ENCODE peak calls at places on chromosomes 7 and 10, in nine cellular contexts. B is hepatocyte, C is spleen, J is IMR-90, K is WERI-Rb-1, U is keratinocyte, R is H1, N is B cell, S is Caco-2. O is an unnamed sample.

GRCh38 chr10:50312464-50313437 is 61.4 kb upstream of the ASAH2 start:
- DNase-seq in B (no peak), C (no peak), J (peak; percentile 79), K (no peak), U (no peak), R (no peak), N (no peak), S (no peak), O (no peak)

GRCh38 chr7:150939052-150939810 is 38.9 kb downstream of the KCNH2 start:
- DNase-seq in B (no peak), C (no peak), J (no peak), K (peak; percentile 69), U (no peak), R (no peak), N (no peak), S (no peak), O (no peak)

GRCh38 chr7:36726806-36727503 is 2.7 kb upstream of the AOAH start:
- DNase-seq in B (no peak), C (no peak), J (no peak), K (no peak), U (no peak), R (no peak), N (no peak), S (no peak), O (no peak)

GRCh38 chr7:68014031-68014774 is 1017.6 kb downstream of the TYW1 start:
- DNase-seq in B (no peak), C (no peak), J (no peak), K (no peak), U (no peak), R (no peak), N (no peak), S (no peak), O (no peak)

GRCh38 chr7:128906766-128907559 is 3.5 kb downstream of the KCP start:
- DNase-seq in B (no peak), C (peak; percentile 57), J (no peak), K (no peak), U (no peak), R (no peak), N (no peak), S (no peak), O (no peak)

GRCh38 chr7:137818036-137818435 is 28.7 kb downstream of the DGKI start:
- DNase-seq in B (no peak), C (no peak), J (peak; percentile 67), K (no peak), U (no peak), R (no peak), N (no peak), S (no peak), O (no peak)

GRCh38 chr7:135943266-135943889 is 33.8 kb downstream of the MTPN start:
- DNase-seq in B (no peak), C (no peak), J (no peak), K (no peak), U (no peak), R (no peak), N (no peak), S (no peak), O (no peak)

GRCh38 chr10:80552151-80552646 is 14.5 kb downstream of the SH2D4B start:
- DNase-seq in B (peak; percentile 49), C (no peak), J (no peak), K (peak; percentile 32), U (no peak), R (no peak), N (no peak), S (no peak), O (peak; percentile 41)

GRCh38 chr10:75430000-75430763 is 1.2 kb upstream of the LRMDA start:
- DNase-seq in B (peak; percentile 57), C (peak; percentile 86), J (no peak), K (peak; percentile 70), U (no peak), R (no peak), N (no peak), S (peak; percentile 96), O (peak; percentile 25)

GRCh38 chr7:17721736-17722285 is 218.5 kb downstream of the SNX13 start:
- DNase-seq in B (no peak), C (no peak), J (no peak), K (no peak), U (no peak), R (no peak), N (no peak), S (no peak), O (no peak)

GRCh38 chr7:148588891-148589215 is 1.7 kb upstream of the C7orf33 start:
- DNase-seq in B (no peak), C (no peak), J (no peak), K (peak; percentile 65), U (no peak), R (no peak), N (no peak), S (no peak), O (peak; percentile 50)

GRCh38 chr10:133131053-133131452 is 29.0 kb upstream of the KNDC1 start:
- DNase-seq in B (no peak), C (peak; percentile 67), J (no peak), K (no peak), U (no peak), R (no peak), N (no peak), S (peak; percentile 42), O (peak; percentile 10)

GRCh38 chr7:123628829-123629228 is 26.8 kb upstream of the LMOD2 start:
- DNase-seq in B (no peak), C (no peak), J (no peak), K (no peak), U (no peak), R (no peak), N (no peak), S (no peak), O (no peak)

GRCh38 chr7:20170626-20171025 is 46.6 kb downstream of the MACC1 start:
- DNase-seq in B (no peak), C (no peak), J (peak; percentile 14), K (no peak), U (no peak), R (no peak), N (no peak), S (no peak), O (no peak)

GRCh38 chr7:20176552-20177242 is 40.5 kb downstream of the MACC1 start:
- DNase-seq in B (no peak), C (no peak), J (no peak), K (no peak), U (no peak), R (no peak), N (no peak), S (no peak), O (no peak)

GRCh38 chr7:20173828-20174227 is 43.4 kb downstream of the MACC1 start:
- DNase-seq in B (no peak), C (no peak), J (no peak), K (no peak), U (no peak), R (no peak), N (no peak), S (no peak), O (no peak)

DNA sequence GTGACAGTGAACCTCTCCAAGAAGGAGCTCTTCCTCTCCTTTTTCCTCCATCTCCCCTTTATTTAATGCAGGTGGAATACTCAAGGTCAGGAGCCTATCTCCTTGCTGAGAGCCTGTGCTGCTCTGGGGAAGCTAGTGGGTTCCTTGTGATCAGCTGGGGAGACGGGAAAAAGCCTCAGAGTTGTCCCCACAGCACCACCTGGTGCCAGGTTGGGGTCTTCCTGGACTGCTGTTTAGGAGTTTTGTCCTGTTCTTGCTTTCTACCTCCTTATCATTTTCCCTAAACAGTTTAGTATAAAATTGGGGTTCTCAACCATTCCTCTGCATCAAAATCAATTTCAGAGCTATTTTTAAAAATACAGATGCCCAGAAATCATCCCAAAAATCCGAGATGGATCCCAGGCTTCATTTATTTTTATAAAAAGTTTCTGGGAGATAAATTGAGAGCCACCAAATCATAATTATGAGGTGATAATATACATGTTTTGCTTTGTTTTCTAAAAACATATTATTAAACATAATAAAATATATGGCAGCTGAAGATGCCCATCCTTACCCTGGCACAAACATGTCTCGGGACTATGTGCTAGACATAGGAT is 44.3 kb downstream of the MACC1 start:
- DNase-seq in B (peak; percentile 76), C (no peak), J (peak; percentile 40), K (peak; percentile 70), U (no peak), R (peak; percentile 60), N (peak; percentile 24), S (peak; percentile 78), O (peak; percentile 75)
- TF ChIP-seq CTCF in B (peak; percentile 71), C (no peak), J (peak; percentile 37), K (peak; percentile 84), U (peak; percentile 65), R (peak; percentile 83), N (peak; percentile 43), S (peak; percentile 88), O (peak; percentile 46)

DNA sequence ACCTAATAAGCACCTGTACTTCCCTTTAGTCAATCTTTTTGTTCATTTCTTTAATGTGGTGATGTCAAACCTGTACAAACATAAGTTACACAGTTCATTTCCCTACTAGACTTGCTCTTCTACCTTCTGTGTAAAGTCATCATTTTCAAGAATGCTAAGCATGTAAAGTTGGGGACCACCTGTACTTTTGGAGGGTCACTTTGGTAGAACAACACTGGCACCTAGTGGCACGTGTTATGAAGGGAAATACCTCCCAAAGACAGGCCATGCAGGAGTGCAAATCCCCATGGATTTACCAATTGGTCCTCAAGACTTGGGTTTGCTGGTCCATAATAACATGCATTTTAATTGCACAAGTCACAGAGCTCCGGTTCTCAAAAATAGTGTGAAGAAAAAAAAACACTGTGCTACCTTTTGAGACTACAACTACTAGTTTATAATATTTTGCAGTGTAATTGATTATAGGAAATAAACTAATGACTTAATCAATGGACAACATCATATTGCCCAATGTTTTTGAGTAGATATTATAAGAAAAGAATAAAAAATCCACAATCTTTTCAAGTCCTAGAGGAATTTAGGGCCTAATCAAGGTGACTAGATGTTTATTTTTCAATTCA is 431.4 kb upstream of the IGFBP3 start:
- DNase-seq in B (peak; percentile 68), C (no peak), J (peak; percentile 72), K (peak; percentile 50), U (no peak), R (peak; percentile 15), N (no peak), S (peak; percentile 48), O (peak; percentile 42)
- TF ChIP-seq CTCF in B (peak; percentile 75), C (peak; percentile 56), J (peak; percentile 83), K (peak; percentile 64), U (peak; percentile 91), R (peak; percentile 89), N (no peak), S (peak; percentile 68), O (peak; percentile 55)

GRCh38 chr7:40604601-40605438 is 470.0 kb downstream of the SUGCT start:
- DNase-seq in B (peak; percentile 71), C (peak; percentile 85), J (peak; percentile 52), K (peak; percentile 60), U (no peak), R (peak; percentile 51), N (no peak), S (peak; percentile 45), O (peak; percentile 74)
- TF ChIP-seq CTCF in B (peak; percentile 74), C (peak; percentile 55), J (peak; percentile 78), K (peak; percentile 86), U (peak; percentile 79), R (peak; percentile 92), N (no peak), S (peak; percentile 68), O (peak; percentile 65)

DNA sequence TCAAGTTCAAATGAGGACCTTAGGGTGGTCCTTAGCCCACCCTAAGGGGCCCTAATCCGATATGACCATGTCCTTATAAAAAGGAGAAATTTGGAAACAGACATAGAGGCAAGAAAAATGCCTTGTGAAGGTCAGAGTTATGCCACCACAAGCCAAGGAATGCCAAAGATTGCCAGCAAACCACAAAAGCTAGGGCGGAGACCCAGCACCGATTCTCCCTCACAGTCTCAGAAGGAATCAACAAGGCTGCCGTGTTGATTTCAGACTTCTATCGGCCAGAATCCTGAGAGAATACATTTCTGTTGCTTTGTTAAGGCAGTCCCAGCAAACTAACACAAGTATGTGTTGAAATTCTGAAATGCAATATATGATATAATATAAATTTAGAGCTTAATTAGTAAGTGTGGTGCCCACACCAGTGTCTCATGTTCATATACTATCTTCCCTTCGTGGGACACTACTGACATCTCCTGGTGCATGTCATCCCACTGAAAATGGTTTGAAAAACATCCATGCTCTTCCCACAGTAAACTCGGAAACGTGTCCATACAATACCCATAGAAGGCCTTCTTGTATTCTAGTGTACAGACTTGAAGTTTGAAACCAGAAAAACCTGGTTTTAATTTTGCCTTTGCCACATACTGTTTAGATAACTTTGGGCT is 349.0 kb downstream of the TNS3 start:
- DNase-seq in B (no peak), C (no peak), J (no peak), K (no peak), U (no peak), R (no peak), N (no peak), S (no peak), O (no peak)
- TF ChIP-seq CTCF in B (no peak), C (no peak), J (no peak), K (peak; percentile 19), U (peak; percentile 11), R (no peak), N (no peak), S (no peak), O (no peak)